ENCODE peak calls at places on chromosomes 2 and 18, in five cellular contexts. C is fibroblast of mammary gland, O is LNCaP clone FGC, K is PC-9, P is AG04450. X is an unnamed sample.

GRCh38 chr18:8988262-8988871 is 114.1 kb upstream of the NDUFV2 start:
- DNase-seq in C (peak; percentile 72), O (peak; percentile 14), K (peak; percentile 43), P (no peak), X (peak; percentile 43)

GRCh38 chr2:117972466-117973123 is 41.3 kb downstream of the CCDC93 start:
- DNase-seq in C (no peak), O (no peak), K (peak; percentile 44), P (no peak), X (no peak)

GRCh38 chr2:24158131-24158530 is 16.7 kb upstream of the FAM228A start:
- DNase-seq in C (no peak), O (no peak), K (no peak), P (no peak), X (no peak)

GRCh38 chr18:48492880-48493279 is 46.0 kb upstream of the CTIF start:
- DNase-seq in C (no peak), O (no peak), K (peak; percentile 84), P (no peak), X (no peak)

GRCh38 chr2:71223767-71224333 is 3.1 kb downstream of the PAIP2B start:
- DNase-seq in C (peak; percentile 46), O (peak; percentile 35), K (peak; percentile 61), P (no peak), X (peak; percentile 58)

GRCh38 chr2:151020411-151020810 is 241.3 kb downstream of the RBM43 start:
- DNase-seq in C (no peak), O (no peak), K (no peak), P (no peak), X (no peak)

GRCh38 chr2:199704358-199705238 is 146.4 kb downstream of the FTCDNL1 start:
- DNase-seq in C (peak; percentile 44), O (peak; percentile 15), K (no peak), P (no peak), X (no peak)

GRCh38 chr2:82998770-82999169 is 1460.3 kb downstream of the SUCLG1 start:
- DNase-seq in C (no peak), O (peak; percentile 34), K (no peak), P (no peak), X (no peak)

GRCh38 chr2:208620487-208620978 is 213.9 kb downstream of the PTH2R start:
- DNase-seq in C (no peak), O (no peak), K (no peak), P (no peak), X (no peak)

GRCh38 chr2:17643031-17643615 is 102.6 kb downstream of the VSNL1 start:
- DNase-seq in C (peak; percentile 98), O (no peak), K (peak; percentile 74), P (peak; percentile 90), X (peak; percentile 97)

GRCh38 chr2:152513681-152514080 is 178.7 kb downstream of the FMNL2 start:
- DNase-seq in C (peak; percentile 78), O (no peak), K (peak; percentile 74), P (no peak), X (peak; percentile 85)

GRCh38 chr2:109176928-109177327 is 47.9 kb downstream of the SH3RF3 start:
- DNase-seq in C (no peak), O (no peak), K (no peak), P (no peak), X (no peak)

GRCh38 chr18:3995476-3996102 is 459.5 kb downstream of the DLGAP1 start:
- DNase-seq in C (peak; percentile 83), O (peak; percentile 37), K (no peak), P (peak; percentile 54), X (peak; percentile 13)

GRCh38 chr2:12870692-12871091 is 154.0 kb downstream of the TRIB2 start:
- DNase-seq in C (peak; percentile 49), O (no peak), K (no peak), P (no peak), X (peak; percentile 73)

GRCh38 chr18:74775239-74775638 is 177.6 kb downstream of the ZNF407 start:
- DNase-seq in C (peak; percentile 73), O (no peak), K (no peak), P (peak; percentile 81), X (peak; percentile 52)

GRCh38 chr2:13005048-13005447 is 288.3 kb downstream of the TRIB2 start:
- DNase-seq in C (no peak), O (no peak), K (no peak), P (no peak), X (no peak)

GRCh38 chr2:101278925-101279324 is 26.2 kb downstream of the CNOT11 start:
- DNase-seq in C (no peak), O (no peak), K (no peak), P (no peak), X (no peak)

GRCh38 chr2:45930396-45930792 is 278.9 kb downstream of the PRKCE start:
- DNase-seq in C (peak; percentile 81), O (no peak), K (no peak), P (peak; percentile 23), X (peak; percentile 72)
- TF ChIP-seq CTCF in C (no peak), O (no peak), K (no peak), P (no peak), X (no peak)

DNA sequence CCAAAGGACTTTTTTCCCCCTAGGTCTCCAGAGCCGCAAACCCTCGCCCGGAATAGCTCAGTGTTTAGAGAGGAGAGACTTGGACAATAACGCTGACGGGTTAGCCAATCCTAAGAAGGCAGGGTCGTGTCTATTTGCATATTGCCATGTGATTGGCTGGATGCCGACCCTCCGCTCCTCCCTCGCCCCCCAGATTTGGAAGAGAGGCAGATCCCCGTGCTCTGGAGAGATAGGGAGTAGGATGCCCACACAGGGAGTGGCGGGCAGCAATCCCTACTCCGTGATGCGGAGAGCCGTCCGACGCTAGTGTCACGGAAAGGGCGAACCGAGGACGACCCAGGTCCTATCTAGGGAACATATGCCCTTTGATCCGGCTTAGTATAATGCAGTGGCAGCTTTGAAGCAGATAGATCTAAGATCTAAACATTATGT is 1.4 kb downstream of the WNT6 start:
- DNase-seq in C (peak; percentile 34), O (no peak), K (no peak), P (peak; percentile 11), X (peak; percentile 41)
- H3K4me3 ChIP-seq in C (no peak overlapping the region), O (no peak overlapping the region), K (no peak overlapping the region), P (no peak overlapping the region), X (no peak overlapping the region)

GRCh38 chr18:13268035-13268700 is 49.6 kb downstream of the LDLRAD4 start:
- DNase-seq in C (peak; percentile 8), O (no peak), K (no peak), P (no peak), X (peak; percentile 4)
- TF ChIP-seq CTCF in C (no peak), O (no peak), K (no peak), P (no peak), X (no peak)

DNA sequence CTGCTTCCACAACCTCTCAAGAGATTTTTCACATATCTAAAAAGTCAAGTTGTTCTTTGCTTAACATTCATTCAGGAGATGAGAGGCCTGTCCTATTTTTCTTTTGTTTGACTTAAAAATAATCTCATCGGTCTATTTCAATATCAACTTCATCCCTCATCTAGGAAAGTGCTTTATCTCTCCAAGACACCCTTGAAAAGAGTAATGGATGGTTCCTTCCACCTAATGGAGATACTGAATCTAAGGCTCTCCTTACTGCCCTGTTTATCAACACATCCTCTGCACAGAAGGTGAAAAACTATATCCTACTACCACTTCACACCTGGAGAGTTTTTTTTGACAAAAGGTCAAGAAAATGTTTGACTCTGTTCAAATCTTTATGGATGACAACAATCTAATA is 2.4 kb downstream of the NFE2L2 start:
- DNase-seq in C (no peak), O (no peak), K (no peak), P (no peak), X (no peak)
- H3K4me3 ChIP-seq in C (peak overlapping the region; percentile 69), O (peak overlapping the region; percentile 76), K (peak overlapping the region; percentile 90), P (peak overlapping the region; percentile 80), X (peak overlapping the region; percentile 68)

GRCh38 chr18:32576296-32576916 is 105.7 kb upstream of the GAREM1 start:
- DNase-seq in C (peak; percentile 13), O (no peak), K (no peak), P (no peak), X (peak; percentile 1)
- TF ChIP-seq CTCF in C (peak; percentile 23), O (no peak), K (no peak), P (peak; percentile 48), X (no peak)

GRCh38 chr2:190626656-190627055 is 22.2 kb upstream of the NAB1 start:
- DNase-seq in C (peak; percentile 49), O (no peak), K (no peak), P (no peak), X (no peak)

GRCh38 chr2:190625691-190626090 is 23.2 kb upstream of the NAB1 start:
- DNase-seq in C (no peak), O (no peak), K (no peak), P (no peak), X (no peak)

GRCh38 chr2:190628651-190629378 is 20.1 kb upstream of the NAB1 start:
- DNase-seq in C (no peak), O (no peak), K (no peak), P (no peak), X (peak; percentile 18)

DNA sequence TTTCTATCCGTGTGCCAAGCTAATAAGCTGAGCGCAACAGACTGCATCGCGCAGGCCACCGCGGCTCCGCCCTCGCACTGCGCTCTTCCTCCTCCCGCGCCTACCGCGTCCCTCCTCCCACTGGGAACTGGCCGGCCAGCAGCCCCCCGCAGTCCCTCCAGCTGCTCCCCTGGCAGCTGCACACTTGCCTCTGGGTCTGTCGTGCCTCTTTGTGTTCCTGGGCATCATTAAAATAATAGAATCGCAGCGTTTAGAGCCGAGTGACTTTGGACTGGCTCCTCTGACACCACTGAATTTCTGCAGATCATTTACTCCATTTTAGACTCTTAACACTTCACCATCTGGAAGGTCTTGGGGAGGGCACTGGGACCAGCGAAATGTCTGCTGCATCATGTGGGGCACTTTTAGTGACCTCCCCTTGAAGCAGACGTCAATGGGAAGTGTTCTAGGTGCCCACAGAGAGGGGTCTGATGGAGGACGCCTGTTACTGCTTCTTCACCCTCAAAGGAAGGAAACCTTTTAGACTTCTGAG is 20.9 kb upstream of the NAB1 start:
- DNase-seq in C (no peak), O (no peak), K (no peak), P (no peak), X (peak; percentile 72)
- H3K4me3 ChIP-seq in C (peak overlapping the region; percentile 51), O (no peak overlapping the region), K (no peak overlapping the region), P (peak overlapping the region; percentile 50), X (peak overlapping the region; percentile 53)

GRCh38 chr2:176817061-176817565 is 395.5 kb upstream of the HNRNPA3 start:
- DNase-seq in C (peak; percentile 9), O (no peak), K (no peak), P (no peak), X (no peak)
- TF ChIP-seq CTCF in C (peak; percentile 10), O (peak; percentile 47), K (no peak), P (no peak), X (no peak)

GRCh38 chr2:54457326-54458023 is 1.3 kb downstream of the SPTBN1 start:
- DNase-seq in C (peak; percentile 15), O (no peak), K (no peak), P (no peak), X (peak; percentile 56)
- H3K4me3 ChIP-seq in C (peak overlapping the region; percentile 82), O (peak overlapping the region; percentile 31), K (peak overlapping the region; percentile 68), P (peak overlapping the region; percentile 75), X (peak overlapping the region; percentile 81)

GRCh38 chr2:65031341-65032015 is 24.7 kb upstream of the CEP68 start:
- DNase-seq in C (no peak), O (no peak), K (peak; percentile 47), P (no peak), X (no peak)

GRCh38 chr2:65035544-65035943 is 20.7 kb upstream of the CEP68 start:
- DNase-seq in C (no peak), O (no peak), K (no peak), P (no peak), X (no peak)

GRCh38 chr2:65032016-65032975 is 23.9 kb upstream of the CEP68 start:
- DNase-seq in C (no peak), O (no peak), K (no peak), P (no peak), X (no peak)

GRCh38 chr2:65030933-65031332 is 25.3 kb upstream of the CEP68 start:
- DNase-seq in C (no peak), O (no peak), K (no peak), P (no peak), X (no peak)

GRCh38 chr2:65033178-65033577 is 23.0 kb upstream of the CEP68 start:
- DNase-seq in C (no peak), O (no peak), K (no peak), P (no peak), X (no peak)
- TF ChIP-seq CTCF in C (peak; percentile 8), O (no peak), K (no peak), P (no peak), X (peak; percentile 3)